ENCODE peak calls at places on chromosomes 12 and 14, in six cellular contexts. One of them, this sample, is unnamed.

GRCh38 chr14:49314756-49315155 is 271.4 kb downstream of the RPS29 start:
- DNase-seq in left ventricle myocardium superior: no peak
- DNase-seq in stimulated activated CD8-positive, alpha-beta memory T cell treated with anti-CD3 and anti-CD28 coated beads, Interleukin-12 subunit alpha, Interleukin-12 subunit beta, amount 100 ng/mL, for 4 hours: no peak
- DNase-seq in SW 1271: no peak
- DNase-seq in activated naive CD4-positive, alpha-beta T cell treated with Interleukin-2 at 50 U/mL for 16 hours: no peak
- DNase-seq in cardiac muscle cell: peak; percentile 34
- DNase-seq in this sample: no peak

GRCh38 chr12:78641837-78642423 is 222.6 kb upstream of the SYT1 start:
- DNase-seq in left ventricle myocardium superior: no peak
- DNase-seq in stimulated activated CD8-positive, alpha-beta memory T cell treated with anti-CD3 and anti-CD28 coated beads, Interleukin-12 subunit alpha, Interleukin-12 subunit beta, amount 100 ng/mL, for 4 hours: no peak
- DNase-seq in SW 1271: peak; percentile 4
- DNase-seq in activated naive CD4-positive, alpha-beta T cell treated with Interleukin-2 at 50 U/mL for 16 hours: no peak
- DNase-seq in cardiac muscle cell: peak; percentile 42
- DNase-seq in this sample: no peak

GRCh38 chr12:93025145-93026103 is 96.3 kb upstream of the EEA1 start:
- DNase-seq in left ventricle myocardium superior: no peak
- DNase-seq in stimulated activated CD8-positive, alpha-beta memory T cell treated with anti-CD3 and anti-CD28 coated beads, Interleukin-12 subunit alpha, Interleukin-12 subunit beta, amount 100 ng/mL, for 4 hours: no peak
- DNase-seq in SW 1271: no peak
- DNase-seq in activated naive CD4-positive, alpha-beta T cell treated with Interleukin-2 at 50 U/mL for 16 hours: no peak
- DNase-seq in cardiac muscle cell: peak; percentile 85
- DNase-seq in this sample: no peak

GRCh38 chr14:74898083-74898482 is 16.4 kb downstream of the DLST start:
- DNase-seq in left ventricle myocardium superior: no peak
- DNase-seq in stimulated activated CD8-positive, alpha-beta memory T cell treated with anti-CD3 and anti-CD28 coated beads, Interleukin-12 subunit alpha, Interleukin-12 subunit beta, amount 100 ng/mL, for 4 hours: no peak
- DNase-seq in SW 1271: no peak
- DNase-seq in activated naive CD4-positive, alpha-beta T cell treated with Interleukin-2 at 50 U/mL for 16 hours: no peak
- DNase-seq in cardiac muscle cell: no peak
- DNase-seq in this sample: no peak

GRCh38 chr12:97112161-97112560 is 205.1 kb downstream of the NEDD1 start:
- DNase-seq in left ventricle myocardium superior: no peak
- DNase-seq in stimulated activated CD8-positive, alpha-beta memory T cell treated with anti-CD3 and anti-CD28 coated beads, Interleukin-12 subunit alpha, Interleukin-12 subunit beta, amount 100 ng/mL, for 4 hours: no peak
- DNase-seq in SW 1271: no peak
- DNase-seq in activated naive CD4-positive, alpha-beta T cell treated with Interleukin-2 at 50 U/mL for 16 hours: no peak
- DNase-seq in cardiac muscle cell: no peak
- DNase-seq in this sample: no peak

GRCh38 chr14:49526101-49526500 is 60.1 kb downstream of the RPS29 start:
- DNase-seq in left ventricle myocardium superior: no peak
- DNase-seq in stimulated activated CD8-positive, alpha-beta memory T cell treated with anti-CD3 and anti-CD28 coated beads, Interleukin-12 subunit alpha, Interleukin-12 subunit beta, amount 100 ng/mL, for 4 hours: no peak
- DNase-seq in SW 1271: no peak
- DNase-seq in activated naive CD4-positive, alpha-beta T cell treated with Interleukin-2 at 50 U/mL for 16 hours: no peak
- DNase-seq in cardiac muscle cell: no peak
- DNase-seq in this sample: no peak

GRCh38 chr12:124454352-124454725 is 113.1 kb downstream of the NCOR2 start:
- DNase-seq in left ventricle myocardium superior: peak; percentile 36
- DNase-seq in stimulated activated CD8-positive, alpha-beta memory T cell treated with anti-CD3 and anti-CD28 coated beads, Interleukin-12 subunit alpha, Interleukin-12 subunit beta, amount 100 ng/mL, for 4 hours: no peak
- DNase-seq in SW 1271: no peak
- DNase-seq in activated naive CD4-positive, alpha-beta T cell treated with Interleukin-2 at 50 U/mL for 16 hours: no peak
- DNase-seq in cardiac muscle cell: no peak
- DNase-seq in this sample: no peak

GRCh38 chr14:77103954-77104353 is 5.9 kb downstream of the CIPC start:
- DNase-seq in left ventricle myocardium superior: no peak
- DNase-seq in stimulated activated CD8-positive, alpha-beta memory T cell treated with anti-CD3 and anti-CD28 coated beads, Interleukin-12 subunit alpha, Interleukin-12 subunit beta, amount 100 ng/mL, for 4 hours: no peak
- DNase-seq in SW 1271: no peak
- DNase-seq in activated naive CD4-positive, alpha-beta T cell treated with Interleukin-2 at 50 U/mL for 16 hours: no peak
- DNase-seq in cardiac muscle cell: no peak
- DNase-seq in this sample: no peak

GRCh38 chr14:54902143-54902520 is 494 bp downstream of the GCH1 start:
- DNase-seq in left ventricle myocardium superior: peak; percentile 81
- DNase-seq in stimulated activated CD8-positive, alpha-beta memory T cell treated with anti-CD3 and anti-CD28 coated beads, Interleukin-12 subunit alpha, Interleukin-12 subunit beta, amount 100 ng/mL, for 4 hours: peak; percentile 68
- DNase-seq in SW 1271: peak; percentile 59
- DNase-seq in activated naive CD4-positive, alpha-beta T cell treated with Interleukin-2 at 50 U/mL for 16 hours: peak; percentile 79
- DNase-seq in cardiac muscle cell: peak; percentile 73
- DNase-seq in this sample: peak; percentile 69

GRCh38 chr12:122090759-122091535 is 12.4 kb downstream of the MLXIP start:
- DNase-seq in left ventricle myocardium superior: no peak
- DNase-seq in stimulated activated CD8-positive, alpha-beta memory T cell treated with anti-CD3 and anti-CD28 coated beads, Interleukin-12 subunit alpha, Interleukin-12 subunit beta, amount 100 ng/mL, for 4 hours: no peak
- DNase-seq in SW 1271: no peak
- DNase-seq in activated naive CD4-positive, alpha-beta T cell treated with Interleukin-2 at 50 U/mL for 16 hours: no peak
- DNase-seq in cardiac muscle cell: peak; percentile 97
- DNase-seq in this sample: no peak

GRCh38 chr12:39571351-39571750 is 48.3 kb downstream of the ABCD2 start:
- DNase-seq in left ventricle myocardium superior: no peak
- DNase-seq in stimulated activated CD8-positive, alpha-beta memory T cell treated with anti-CD3 and anti-CD28 coated beads, Interleukin-12 subunit alpha, Interleukin-12 subunit beta, amount 100 ng/mL, for 4 hours: no peak
- DNase-seq in SW 1271: no peak
- DNase-seq in activated naive CD4-positive, alpha-beta T cell treated with Interleukin-2 at 50 U/mL for 16 hours: no peak
- DNase-seq in cardiac muscle cell: no peak
- DNase-seq in this sample: no peak

GRCh38 chr14:96368534-96368933 is 5.2 kb downstream of the GSKIP start:
- DNase-seq in left ventricle myocardium superior: no peak
- DNase-seq in stimulated activated CD8-positive, alpha-beta memory T cell treated with anti-CD3 and anti-CD28 coated beads, Interleukin-12 subunit alpha, Interleukin-12 subunit beta, amount 100 ng/mL, for 4 hours: no peak
- DNase-seq in SW 1271: no peak
- DNase-seq in activated naive CD4-positive, alpha-beta T cell treated with Interleukin-2 at 50 U/mL for 16 hours: no peak
- DNase-seq in cardiac muscle cell: no peak
- DNase-seq in this sample: no peak